ENCODE peak calls at places on chromosomes 3 and 15, in six cellular contexts. W is HCT116, Z is HepG2, U is K562, E is GM12878, F is H1. N is an unnamed sample.

GRCh38 chr15:27676647-27677046 is 422.5 kb downstream of the OCA2 start:
- DNase-seq in W (no peak), Z (no peak), U (no peak), E (no peak), F (no peak), N (no peak)

GRCh38 chr15:45123397-45123796 is 6.3 kb downstream of the DUOXA1 start:
- DNase-seq in W (no peak), Z (no peak), U (no peak), E (no peak), F (no peak), N (no peak)

GRCh38 chr15:56371495-56372147 is 6.4 kb downstream of the TEX9 start:
- DNase-seq in W (no peak), Z (no peak), U (no peak), E (peak), F (no peak), N (no peak)

GRCh38 chr3:100912976-100913375 is 80.2 kb downstream of the ABI3BP start:
- DNase-seq in W (no peak), Z (no peak), U (no peak), E (no peak), F (no peak), N (no peak)

GRCh38 chr15:89409184-89409992 is 74.8 kb upstream of the POLG start:
- DNase-seq in W (no peak), Z (no peak), U (no peak), E (no peak), F (no peak), N (no peak)

GRCh38 chr3:29072626-29073025 is 208.2 kb upstream of the RBMS3 start:
- DNase-seq in W (no peak), Z (no peak), U (no peak), E (no peak), F (no peak), N (no peak)

GRCh38 chr3:46406440-46406785 is 453 bp downstream of the CCR5AS start:
- DNase-seq in W (no peak), Z (no peak), U (peak), E (no peak), F (no peak), N (no peak)

GRCh38 chr3:155835341-155836071 is 18.7 kb downstream of the SLC33A1 start:
- DNase-seq in W (no peak), Z (no peak), U (no peak), E (no peak), F (no peak), N (no peak)

GRCh38 chr3:125593991-125594574 is 1.2 kb downstream of the OSBPL11 start:
- DNase-seq in W (no peak), Z (no peak), U (no peak), E (no peak), F (no peak), N (no peak)

GRCh38 chr3:194727435-194728128 is 41.9 kb downstream of the FAM43A start:
- DNase-seq in W (no peak), Z (no peak), U (no peak), E (no peak), F (no peak), N (no peak)

GRCh38 chr3:39808467-39809180 is 785 bp upstream of the MYRIP start:
- DNase-seq in W (no peak), Z (peak), U (no peak), E (no peak), F (no peak), N (no peak)

GRCh38 chr3:39810647-39811161 is 1.3 kb downstream of the MYRIP start:
- DNase-seq in W (no peak), Z (no peak), U (no peak), E (no peak), F (no peak), N (no peak)

GRCh38 chr3:39811561-39811960 is 2.2 kb downstream of the MYRIP start:
- DNase-seq in W (no peak), Z (no peak), U (no peak), E (no peak), F (no peak), N (no peak)

GRCh38 chr3:39809995-39810595 is 686 bp downstream of the MYRIP start:
- DNase-seq in W (no peak), Z (no peak), U (no peak), E (no peak), F (no peak), N (no peak)

GRCh38 chr3:39809181-39809994 is at the start of gene MYRIP:
- DNase-seq in W (no peak), Z (peak), U (peak), E (no peak), F (no peak), N (peak)
- H3K4me3 ChIP-seq in W (peak), Z (peak), U (peak), E (no peak), F (peak), N (peak)

GRCh38 chr3:8885806-8886205 is 77.5 kb downstream of the RAD18 start:
- DNase-seq in W (no peak), Z (no peak), U (no peak), E (no peak), F (no peak), N (no peak)
- TF ChIP-seq ZNF274 in W (no peak), Z (no peak), U (no peak), E (no peak), F (no peak), N (no peak)

DNA sequence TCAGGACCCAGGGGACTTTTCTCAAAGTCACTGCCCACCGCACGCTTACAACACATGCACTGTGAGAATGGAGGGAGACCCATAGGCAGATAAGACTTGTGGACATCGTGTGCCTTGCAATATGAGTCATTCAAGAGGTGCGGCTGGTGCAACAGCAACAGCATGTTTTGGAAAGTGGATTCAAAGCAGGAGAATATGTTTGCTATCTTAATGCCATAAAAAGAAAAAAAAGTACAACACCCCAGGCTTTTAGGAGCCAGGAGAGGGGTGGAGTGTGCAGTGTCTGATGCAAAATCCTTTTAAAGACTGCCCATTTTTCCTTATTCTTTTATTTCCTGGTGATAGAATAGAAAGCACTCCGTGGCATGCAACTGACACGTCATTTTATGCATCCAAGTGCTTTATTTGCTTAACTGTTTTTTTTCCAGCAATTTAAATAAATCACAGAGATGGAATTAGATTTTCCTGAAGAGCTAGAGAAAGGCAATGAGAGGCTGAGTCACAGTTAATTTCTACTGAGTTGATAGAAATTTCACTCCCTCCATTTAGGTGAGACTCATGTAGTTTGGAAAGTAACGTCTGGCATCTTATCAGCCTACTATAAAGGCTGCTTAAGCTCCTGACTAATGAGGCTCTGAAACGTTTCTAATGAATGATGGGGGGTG is 96.3 kb downstream of the NSUN3 start:
- DNase-seq in W (no peak), Z (peak), U (no peak), E (no peak), F (no peak), N (no peak)
- H3K4me3 ChIP-seq in W (no peak), Z (no peak), U (no peak), E (no peak), F (no peak), N (no peak)

DNA sequence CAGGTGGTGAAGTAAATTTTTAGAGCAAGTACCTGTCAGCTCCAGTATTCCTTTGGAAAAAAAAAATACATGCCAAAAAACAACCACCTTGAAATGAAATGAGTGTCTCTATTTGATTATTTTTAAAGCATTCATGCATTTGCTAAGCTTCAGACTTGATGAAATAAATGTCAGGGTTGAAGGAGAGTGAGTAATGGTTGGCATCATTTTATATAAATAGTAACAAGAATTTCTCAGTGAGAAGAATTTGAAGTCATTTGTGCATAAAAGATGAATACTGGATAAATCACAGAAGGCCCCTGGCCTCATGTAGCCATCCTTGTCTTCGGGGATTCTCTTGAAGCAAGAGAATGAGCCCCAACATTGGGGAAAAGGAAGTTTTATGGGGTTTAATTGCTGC is 318.4 kb downstream of the LPP start:
- DNase-seq in W (no peak), Z (no peak), U (no peak), E (no peak), F (no peak), N (no peak)
- TF ChIP-seq ZNF274 in W (no peak), Z (no peak), U (no peak), E (no peak), F (no peak), N (no peak)

DNA sequence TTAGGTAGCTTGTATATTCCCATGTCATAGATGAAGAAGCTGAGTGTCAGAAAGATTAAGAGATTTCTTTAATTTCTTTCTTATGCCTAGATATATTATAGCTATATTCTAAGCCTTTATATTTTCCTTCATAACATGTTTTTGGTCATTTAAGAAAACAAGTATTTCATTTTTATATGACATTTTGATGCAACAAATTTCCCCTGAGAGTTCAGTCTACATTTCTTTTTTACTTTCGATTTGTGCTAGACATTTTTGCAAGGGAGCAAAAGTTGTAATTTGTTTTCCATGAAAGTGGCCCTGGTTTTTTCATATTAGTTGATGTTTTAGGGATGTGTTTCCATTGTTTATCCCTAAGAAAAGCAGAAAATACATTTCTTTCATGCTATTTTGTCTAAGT is 344.9 kb downstream of the NLGN1 start:
- DNase-seq in W (no peak), Z (no peak), U (no peak), E (no peak), F (no peak), N (no peak)
- H3K4me3 ChIP-seq in W (no peak), Z (no peak), U (no peak), E (no peak), F (no peak), N (no peak)

GRCh38 chr15:83734487-83734886 is 80.6 kb downstream of the ADAMTSL3 start:
- DNase-seq in W (peak), Z (no peak), U (no peak), E (no peak), F (no peak), N (no peak)
- TF ChIP-seq ZNF274 in W (no peak), Z (no peak), U (no peak), E (no peak), F (no peak), N (no peak)

N was measured in NT2/D1.